ENCODE peak calls at places on chromosomes 11 and 22, in five cellular contexts. One of them, this sample, is unnamed.

GRCh38 chr22:31400023-31400397 is 606 bp downstream of the DRG1 start:
- DNase-seq in astrocyte of the spinal cord: peak
- DNase-seq in lung microvascular endothelial cell: peak
- DNase-seq in T-cell: no peak
- DNase-seq in EL: peak
- DNase-seq in this sample: no peak

GRCh38 chr22:21632237-21632895 is at the start of gene CCDC116:
- DNase-seq in astrocyte of the spinal cord: no peak
- DNase-seq in lung microvascular endothelial cell: peak
- DNase-seq in T-cell: peak
- DNase-seq in EL: no peak
- DNase-seq in this sample: no peak

GRCh38 chr11:102914238-102915043 is 39.7 kb upstream of the MMP12 start:
- DNase-seq in astrocyte of the spinal cord: peak
- DNase-seq in lung microvascular endothelial cell: peak
- DNase-seq in T-cell: no peak
- DNase-seq in EL: peak
- DNase-seq in this sample: peak

GRCh38 chr22:27866136-27867091 is 52.6 kb downstream of the PITPNB start:
- DNase-seq in astrocyte of the spinal cord: peak
- DNase-seq in lung microvascular endothelial cell: peak
- DNase-seq in T-cell: no peak
- DNase-seq in EL: peak
- DNase-seq in this sample: peak

GRCh38 chr22:42611076-42611475 is 3.6 kb downstream of the POLDIP3 start:
- DNase-seq in astrocyte of the spinal cord: no peak
- DNase-seq in lung microvascular endothelial cell: no peak
- DNase-seq in T-cell: no peak
- DNase-seq in EL: no peak
- DNase-seq in this sample: no peak

GRCh38 chr11:131977854-131978253 is 607.4 kb downstream of the NTM start:
- DNase-seq in astrocyte of the spinal cord: peak
- DNase-seq in lung microvascular endothelial cell: no peak
- DNase-seq in T-cell: no peak
- DNase-seq in EL: peak
- DNase-seq in this sample: no peak

GRCh38 chr11:66787934-66788758 is 55.1 kb upstream of the RCE1 start:
- DNase-seq in astrocyte of the spinal cord: no peak
- DNase-seq in lung microvascular endothelial cell: no peak
- DNase-seq in T-cell: no peak
- DNase-seq in EL: no peak
- DNase-seq in this sample: no peak

GRCh38 chr22:20319041-20319744 is 667 bp downstream of the DGCR6L start:
- DNase-seq in astrocyte of the spinal cord: peak
- DNase-seq in lung microvascular endothelial cell: peak
- DNase-seq in T-cell: no peak
- DNase-seq in EL: peak
- DNase-seq in this sample: peak

GRCh38 chr11:14388352-14388751 is 29.4 kb upstream of the RRAS2 start:
- DNase-seq in astrocyte of the spinal cord: no peak
- DNase-seq in lung microvascular endothelial cell: no peak
- DNase-seq in T-cell: no peak
- DNase-seq in EL: peak
- DNase-seq in this sample: no peak

GRCh38 chr11:69748637-69749036 is 26.5 kb downstream of the FGF4 start:
- DNase-seq in astrocyte of the spinal cord: no peak
- DNase-seq in lung microvascular endothelial cell: no peak
- DNase-seq in T-cell: no peak
- DNase-seq in EL: no peak
- DNase-seq in this sample: no peak

GRCh38 chr11:65865550-65866172 is 5.4 kb downstream of the MUS81 start:
- DNase-seq in astrocyte of the spinal cord: no peak
- DNase-seq in lung microvascular endothelial cell: no peak
- DNase-seq in T-cell: no peak
- DNase-seq in EL: no peak
- DNase-seq in this sample: no peak

GRCh38 chr11:62391642-62392425 is 27.0 kb upstream of the SCGB1A1 start:
- DNase-seq in astrocyte of the spinal cord: no peak
- DNase-seq in lung microvascular endothelial cell: no peak
- DNase-seq in T-cell: no peak
- DNase-seq in EL: no peak
- DNase-seq in this sample: no peak

GRCh38 chr11:13480198-13480597 is 15.6 kb downstream of the PTH start:
- DNase-seq in astrocyte of the spinal cord: no peak
- DNase-seq in lung microvascular endothelial cell: no peak
- DNase-seq in T-cell: no peak
- DNase-seq in EL: no peak
- DNase-seq in this sample: no peak

GRCh38 chr11:130089669-130090063 is 20.0 kb downstream of the APLP2 start:
- DNase-seq in astrocyte of the spinal cord: no peak
- DNase-seq in lung microvascular endothelial cell: no peak
- DNase-seq in T-cell: no peak
- DNase-seq in EL: no peak
- DNase-seq in this sample: no peak